ENCODE peak calls at places on chromosomes 7 and 10, in four cellular contexts. Z is GM23248, X is DND-41, G is colonic mucosa. R is an unnamed sample. For H3K9me3, the result is how much of the 10 kb centered on the place peaks cover.

GRCh38 chr7:68722044-68722443 is 876.2 kb upstream of the AUTS2 start:
- DNase-seq in G (no peak), Z (no peak), X (no peak), R (no peak)

GRCh38 chr7:36894190-36894589 is 169.9 kb upstream of the AOAH start:
- DNase-seq in G (no peak), X (no peak), Z (no peak), R (no peak)

GRCh38 chr7:106466867-106467266 is 182.1 kb upstream of the NAMPT start:
- DNase-seq in Z (no peak), X (no peak), G (no peak), R (no peak)

GRCh38 chr7:15068324-15068723 is 165.8 kb upstream of the DGKB start:
- DNase-seq in X (no peak), G (no peak), Z (peak), R (no peak)

GRCh38 chr7:36303202-36304098 is 86.2 kb upstream of the ANLN start:
- DNase-seq in G (peak), Z (peak), X (no peak), R (no peak)

GRCh38 chr7:20307119-20307518 is 23.6 kb upstream of the ITGB8 start:
- DNase-seq in Z (peak), X (no peak), G (no peak), R (peak)

GRCh38 chr7:151849008-151849878 is 27.7 kb downstream of the PRKAG2 start:
- DNase-seq in G (no peak), X (no peak), Z (no peak), R (no peak)

GRCh38 chr10:46286991-46287693 is at the start of gene ANTXRL:
- DNase-seq in X (no peak), G (no peak), Z (no peak), R (no peak)

GRCh38 chr10:106566871-106567270 is 597.6 kb downstream of the SORCS1 start:
- DNase-seq in Z (no peak), G (no peak), X (no peak), R (no peak)

GRCh38 chr10:98528166-98528784 is 81.5 kb upstream of the HPS1 start:
- DNase-seq in G (no peak), X (no peak), Z (peak), R (no peak)

GRCh38 chr7:67753891-67754290 is 757.3 kb downstream of the TYW1 start:
- DNase-seq in X (no peak), Z (no peak), G (no peak), R (no peak)

GRCh38 chr7:139570119-139570518 is 46.6 kb downstream of the CLEC2L start:
- DNase-seq in X (no peak), G (no peak), Z (peak), R (no peak)

GRCh38 chr7:116351966-116352365 is 141.6 kb downstream of the TES start:
- DNase-seq in X (no peak), G (no peak), Z (no peak), R (no peak)

GRCh38 chr7:131235489-131236317 is 92.0 kb upstream of the MKLN1 start:
- DNase-seq in X (peak), Z (peak), G (no peak), R (no peak)

GRCh38 chr7:92602352-92603088 is 12.3 kb upstream of the FAM133B start:
- DNase-seq in Z (peak), X (no peak), G (no peak), R (no peak)

GRCh38 chr7:50812109-50812508 is 29.4 kb upstream of the GRB10 start:
- DNase-seq in G (no peak), Z (no peak), X (no peak), R (no peak)

GRCh38 chr10:122990278-122990677 is 10.1 kb downstream of the PSTK start:
- DNase-seq in G (no peak), Z (peak), X (no peak), R (no peak)

GRCh38 chr7:45203947-45204445 is 46.4 kb downstream of the RAMP3 start:
- DNase-seq in X (no peak), G (no peak), Z (peak), R (no peak)

GRCh38 chr10:104127411-104127810 is 5.4 kb downstream of the SFR1 start:
- DNase-seq in G (no peak), Z (no peak), X (peak), R (peak)

GRCh38 chr10:51171946-51172345 is 97.7 kb downstream of the PRKG1 start:
- DNase-seq in X (no peak), G (no peak), Z (peak), R (no peak)

GRCh38 chr10:62268027-62268398 is 631 bp downstream of the RTKN2 start:
- DNase-seq in G (peak), X (no peak), Z (no peak), R (no peak)

GRCh38 chr7:44313016-44313415 is 12.4 kb downstream of the CAMK2B start:
- DNase-seq in X (no peak), Z (no peak), G (peak), R (no peak)

GRCh38 chr7:46079421-46079820 is 158.3 kb upstream of the IGFBP3 start:
- DNase-seq in Z (no peak), G (no peak), X (no peak), R (no peak)

GRCh38 chr10:6491841-6492609 is 88.1 kb downstream of the PRKCQ start:
- DNase-seq in G (no peak), Z (no peak), X (no peak), R (no peak)

GRCh38 chr10:110265573-110266193 is 39.0 kb downstream of the SMNDC1 start:
- DNase-seq in X (no peak), Z (no peak), G (no peak), R (no peak)

GRCh38 chr7:159115601-159116501 is 28.8 kb downstream of the VIPR2 start:
- DNase-seq in Z (no peak), X (no peak), G (no peak), R (peak)
- H3K9me3 ChIP-seq in Z (under half), X (under half), G (under half), R (under half)

DNA sequence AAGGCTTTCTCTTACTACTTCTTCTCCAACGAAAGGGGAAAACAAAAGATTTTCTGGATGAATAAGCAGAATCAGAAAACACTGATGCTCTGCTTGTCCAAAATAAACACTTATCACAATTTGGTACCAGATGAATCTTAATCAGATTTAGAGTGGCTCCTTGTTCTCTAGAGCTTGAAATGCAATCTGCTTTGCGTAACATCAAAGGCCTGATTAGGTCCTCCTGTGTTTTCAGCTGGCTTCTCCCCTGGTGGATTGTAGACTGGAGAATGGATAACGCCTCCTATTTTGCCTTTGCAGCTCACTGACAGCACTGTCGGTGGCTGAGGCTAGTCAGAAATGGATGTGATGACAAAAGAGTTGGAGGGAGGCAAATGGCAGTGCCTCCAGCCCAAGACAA is 91.2 kb downstream of the FAM13C start:
- DNase-seq in Z (no peak), X (no peak), G (no peak), R (no peak)
- H3K27ac ChIP-seq in Z (no peak), X (no peak), G (no peak), R (no peak)

GRCh38 chr10:92146072-92146471 is 144.8 kb downstream of the CPEB3 start:
- DNase-seq in G (no peak), Z (no peak), X (no peak), R (no peak)

GRCh38 chr10:92142512-92142911 is 148.4 kb downstream of the CPEB3 start:
- DNase-seq in X (no peak), G (no peak), Z (no peak), R (no peak)

GRCh38 chr10:92146781-92147180 is 144.1 kb downstream of the CPEB3 start:
- DNase-seq in G (no peak), Z (no peak), X (no peak), R (no peak)

DNA sequence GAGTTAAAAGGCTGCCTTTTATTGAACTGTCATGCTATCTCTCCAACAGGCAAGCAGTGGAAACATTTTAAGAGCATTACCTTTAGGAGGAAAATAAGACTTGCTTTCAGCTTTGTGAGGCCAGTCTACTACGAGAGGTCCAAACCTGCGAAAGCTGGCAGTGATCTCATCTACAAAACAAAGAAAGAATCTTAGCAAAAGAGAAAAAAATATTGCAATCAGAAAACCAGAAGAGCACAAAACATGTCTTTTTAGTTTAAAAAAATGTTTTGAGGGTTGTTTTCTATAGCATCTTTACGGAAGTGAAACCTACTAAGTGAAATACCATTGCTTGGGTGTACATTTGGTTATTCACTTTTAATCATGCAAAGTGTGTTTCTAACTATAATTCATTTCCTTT is 147.9 kb downstream of the CPEB3 start:
- DNase-seq in X (no peak), Z (no peak), G (no peak), R (peak)
- H3K9ac ChIP-seq in X (no peak), Z (no peak), G (no peak), R (peak)

DNA sequence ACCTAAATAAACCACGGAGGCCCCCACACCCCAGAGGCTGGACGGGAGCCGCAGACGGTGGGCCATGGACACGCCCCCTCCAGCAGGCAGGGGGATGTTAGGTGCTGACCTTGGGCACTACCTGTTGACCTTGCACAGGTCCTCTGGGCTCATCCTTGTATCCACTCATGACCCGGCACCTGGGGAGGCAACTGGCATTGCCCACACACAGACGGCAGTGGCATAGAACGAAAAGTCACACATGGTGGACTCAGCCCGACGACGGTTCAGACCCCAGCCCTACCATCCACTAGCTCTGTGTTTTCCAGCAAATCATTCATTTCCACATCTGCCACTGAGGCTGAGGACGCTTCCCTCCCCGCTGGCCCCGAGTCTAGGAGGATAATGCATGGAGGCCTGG is 247.7 kb upstream of the PPP2R2D start:
- DNase-seq in G (no peak), X (no peak), Z (no peak), R (no peak)
- H3K9me3 ChIP-seq in G (under half), X (under half), Z (under half), R (under half)

GRCh38 chr10:92760609-92761008 is 70.9 kb downstream of the HHEX start:
- DNase-seq in G (no peak), X (no peak), Z (peak), R (no peak)
- H3K27ac ChIP-seq in G (no peak), X (no peak), Z (peak), R (peak)

GRCh38 chr10:77070892-77071595 is 566.6 kb downstream of the KCNMA1 start:
- DNase-seq in Z (no peak), G (no peak), X (no peak), R (no peak)
- H3K9ac ChIP-seq in Z (no peak), G (no peak), X (no peak), R (no peak)

DNA sequence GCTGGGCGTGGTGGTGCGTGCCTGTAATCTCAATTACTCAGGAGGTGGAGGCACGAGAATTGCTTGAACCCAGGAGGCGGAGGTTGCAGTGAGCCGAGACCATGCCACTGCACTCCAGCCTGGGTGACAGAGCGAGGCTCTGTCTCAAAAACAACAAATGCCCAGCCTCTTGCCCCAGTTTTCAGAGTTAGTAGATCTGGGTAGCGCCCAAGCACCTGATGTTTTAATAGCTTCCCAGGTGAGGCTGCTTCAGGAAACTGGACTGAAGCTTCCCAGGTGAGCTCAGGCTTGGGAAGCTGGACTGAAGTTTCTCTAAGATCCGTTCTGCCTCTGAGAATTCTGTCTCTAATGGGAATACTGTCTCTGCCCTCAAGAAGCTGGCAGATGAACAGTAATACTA is 12.2 kb downstream of the RPS24 start:
- DNase-seq in Z (no peak), X (no peak), G (no peak), R (no peak)
- H3K9me3 ChIP-seq in Z (under half), X (under half), G (under half), R (under half)